ENCODE peak calls at places on chromosomes 13 and 19, in seven cellular contexts. F, J, L, B, I, G and N are unnamed samples.

GRCh38 chr13:67277581-67277980 is 47.4 kb upstream of the PCDH9 start:
- DNase-seq in F (no peak), J (no peak), L (no peak), B (no peak), I (no peak), G (no peak), N (no peak)

GRCh38 chr13:49366841-49367240 is 77.0 kb downstream of the CAB39L start:
- DNase-seq in F (peak), J (no peak), L (peak), B (no peak), I (no peak), G (no peak), N (no peak)

GRCh38 chr13:26964278-26965057 is 203.9 kb upstream of the GPR12 start:
- DNase-seq in F (no peak), J (no peak), L (peak), B (no peak), I (no peak), G (no peak), N (no peak)

GRCh38 chr13:91158015-91158390 is 189.5 kb upstream of the MIR17HG start:
- DNase-seq in F (no peak), J (no peak), L (no peak), B (no peak), I (no peak), G (no peak), N (no peak)

GRCh38 chr19:18610556-18611326 is 1.9 kb upstream of the TMEM59L start:
- DNase-seq in F (no peak), J (peak), L (no peak), B (no peak), I (no peak), G (no peak), N (no peak)

GRCh38 chr19:21851596-21852345 is 15.8 kb upstream of the ZNF43 start:
- DNase-seq in F (peak), J (peak), L (peak), B (peak), I (peak), G (peak), N (peak)

GRCh38 chr13:29830000-29830399 is 20.4 kb downstream of the UBL3 start:
- DNase-seq in F (no peak), J (no peak), L (no peak), B (no peak), I (no peak), G (no peak), N (no peak)

GRCh38 chr19:16325161-16325527 is 518 bp downstream of the KLF2 start:
- DNase-seq in F (no peak), J (no peak), L (no peak), B (no peak), I (no peak), G (no peak), N (no peak)

GRCh38 chr19:58395220-58395978 is at the start of gene RNF225:
- DNase-seq in F (no peak), J (peak), L (no peak), B (no peak), I (no peak), G (no peak), N (no peak)

GRCh38 chr13:82506805-82507404 is 1375.4 kb downstream of the SLITRK1 start:
- DNase-seq in F (no peak), J (no peak), L (no peak), B (no peak), I (no peak), G (no peak), N (no peak)

GRCh38 chr19:8085606-8086464 is 33.3 kb downstream of the CCL25 start:
- DNase-seq in F (no peak), J (no peak), L (no peak), B (no peak), I (no peak), G (no peak), N (no peak)

GRCh38 chr13:59950201-59950730 is 213.5 kb downstream of the DIAPH3 start:
- DNase-seq in F (no peak), J (no peak), L (no peak), B (no peak), I (no peak), G (no peak), N (no peak)

GRCh38 chr19:44602071-44602470 is 11.3 kb upstream of the IGSF23 start:
- DNase-seq in F (no peak), J (no peak), L (no peak), B (no peak), I (no peak), G (no peak), N (no peak)

GRCh38 chr13:38024431-38024830 is 154.9 kb upstream of the TRPC4 start:
- DNase-seq in F (no peak), J (no peak), L (no peak), B (no peak), I (no peak), G (no peak), N (no peak)

GRCh38 chr19:12163841-12164240 is 945 bp downstream of the ZNF136 start:
- DNase-seq in F (no peak), J (no peak), L (peak), B (no peak), I (no peak), G (no peak), N (peak)

GRCh38 chr13:28145049-28145448 is 6.7 kb downstream of the PAN3 start:
- DNase-seq in F (no peak), J (no peak), L (no peak), B (no peak), I (no peak), G (no peak), N (no peak)

GRCh38 chr19:52070496-52070895 is 21.9 kb upstream of the ZNF432 start:
- DNase-seq in F (no peak), J (no peak), L (peak), B (no peak), I (no peak), G (no peak), N (no peak)

GRCh38 chr13:42174344-42175162 is 97.4 kb upstream of the AKAP11 start:
- DNase-seq in F (peak), J (no peak), L (peak), B (no peak), I (no peak), G (no peak), N (no peak)

GRCh38 chr19:34436716-34437115 is 8.5 kb downstream of the UBA2 start:
- DNase-seq in F (no peak), J (no peak), L (peak), B (no peak), I (no peak), G (no peak), N (no peak)

GRCh38 chr19:30407310-30407709 is 35.1 kb downstream of the ZNF536 start:
- DNase-seq in F (no peak), J (no peak), L (no peak), B (no peak), I (no peak), G (no peak), N (no peak)

GRCh38 chr19:10206226-10206873 is 11.6 kb upstream of the DNMT1 start:
- DNase-seq in F (no peak), J (no peak), L (peak), B (peak), I (no peak), G (no peak), N (no peak)

GRCh38 chr13:72537400-72537780 is 190.0 kb downstream of the MZT1 start:
- DNase-seq in F (no peak), J (no peak), L (no peak), B (no peak), I (no peak), G (no peak), N (no peak)

GRCh38 chr19:47122359-47123335 is 8.0 kb upstream of the SAE1 start:
- DNase-seq in F (no peak), J (no peak), L (peak), B (no peak), I (no peak), G (no peak), N (no peak)

GRCh38 chr13:95237310-95237870 is 63.9 kb downstream of the ABCC4 start:
- DNase-seq in F (no peak), J (no peak), L (no peak), B (no peak), I (no peak), G (no peak), N (no peak)

GRCh38 chr19:17394891-17395415 is 957 bp upstream of the CCDC194 start:
- DNase-seq in F (no peak), J (no peak), L (no peak), B (peak), I (peak), G (no peak), N (no peak)

GRCh38 chr19:38265213-38265861 is 964 bp downstream of the SPINT2 start:
- DNase-seq in F (no peak), J (peak), L (no peak), B (no peak), I (no peak), G (no peak), N (no peak)

GRCh38 chr19:38262585-38263268 is 1.6 kb upstream of the SPINT2 start:
- DNase-seq in F (no peak), J (no peak), L (no peak), B (no peak), I (no peak), G (no peak), N (no peak)

GRCh38 chr19:38263696-38264485 is 482 bp upstream of the SPINT2 start:
- DNase-seq in F (no peak), J (peak), L (peak), B (peak), I (peak), G (no peak), N (no peak)

GRCh38 chr19:38266070-38266469 is 1.7 kb downstream of the SPINT2 start:
- DNase-seq in F (no peak), J (peak), L (no peak), B (no peak), I (no peak), G (no peak), N (no peak)

DNA sequence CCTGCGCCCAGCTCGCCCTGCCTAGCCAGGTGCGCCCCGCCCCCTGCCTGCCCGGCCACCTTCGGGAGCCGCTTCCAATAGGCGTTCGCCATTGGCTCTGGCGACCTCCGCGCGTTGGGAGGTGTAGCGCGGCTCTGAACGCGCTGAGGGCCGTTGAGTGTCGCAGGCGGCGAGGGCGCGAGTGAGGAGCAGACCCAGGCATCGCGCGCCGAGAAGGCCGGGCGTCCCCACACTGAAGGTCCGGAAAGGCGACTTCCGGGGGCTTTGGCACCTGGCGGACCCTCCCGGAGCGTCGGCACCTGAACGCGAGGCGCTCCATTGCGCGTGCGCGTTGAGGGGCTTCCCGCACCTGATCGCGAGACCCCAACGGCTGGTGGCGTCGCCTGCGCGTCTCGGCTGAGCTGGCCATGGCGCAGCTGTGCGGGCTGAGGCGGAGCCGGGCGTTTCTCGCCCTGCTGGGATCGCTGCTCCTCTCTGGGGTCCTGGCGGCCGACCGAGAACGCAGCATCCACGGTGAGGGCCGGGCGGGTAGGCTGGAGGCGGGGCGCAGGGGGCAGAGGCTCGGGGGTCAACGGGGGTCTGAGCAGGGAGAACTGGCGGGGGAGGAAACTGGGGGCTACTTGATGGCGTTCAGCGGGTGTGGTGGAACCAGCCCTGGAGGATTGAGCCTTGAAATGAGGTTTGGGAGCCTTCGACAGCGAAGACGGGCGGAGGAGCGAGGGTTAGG is at the start of gene SPINT2:
- DNase-seq in F (no peak), J (no peak), L (no peak), B (no peak), I (no peak), G (no peak), N (no peak)
- H3K4me3 ChIP-seq in F (peak), J (peak), L (peak), B (no peak), I (peak), G (peak), N (peak)

GRCh38 chr19:32945260-32945659 is 26.5 kb downstream of the CEP89 start:
- DNase-seq in F (no peak), J (no peak), L (no peak), B (no peak), I (no peak), G (no peak), N (no peak)
- H3K4me3 ChIP-seq in F (no peak), J (no peak), L (no peak), B (no peak), I (no peak), G (no peak), N (no peak)

DNA sequence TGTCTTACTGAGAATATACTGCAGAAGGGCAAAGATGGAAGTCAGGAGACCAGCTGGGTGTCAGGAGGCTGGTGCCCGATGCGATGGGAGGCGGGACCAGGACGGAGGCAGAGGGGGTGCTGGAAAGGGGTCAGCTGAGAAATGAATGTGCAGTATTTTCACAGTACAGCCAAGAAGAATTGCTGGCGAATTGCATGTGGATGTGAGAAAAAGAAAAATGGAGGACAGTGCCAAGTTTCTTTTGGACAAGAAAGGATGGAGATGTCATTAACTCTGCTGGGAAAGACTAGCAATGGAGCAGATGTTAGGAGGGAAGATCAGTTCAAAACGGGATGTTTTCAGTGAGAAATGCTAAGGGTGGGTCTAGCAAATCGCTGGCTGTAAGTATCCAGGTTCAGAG is 7.0 kb downstream of the CRYL1 start:
- DNase-seq in F (no peak), J (no peak), L (peak), B (peak), I (no peak), G (no peak), N (no peak)
- H3K4me3 ChIP-seq in F (no peak), J (no peak), L (no peak), B (no peak), I (no peak), G (no peak), N (no peak)

GRCh38 chr19:3010871-3011270 is 18.2 kb downstream of the TLE2 start:
- DNase-seq in F (no peak), J (no peak), L (no peak), B (no peak), I (no peak), G (no peak), N (no peak)

GRCh38 chr19:3006075-3006767 is 22.9 kb downstream of the TLE2 start:
- DNase-seq in F (no peak), J (no peak), L (no peak), B (no peak), I (no peak), G (no peak), N (no peak)

GRCh38 chr19:3008994-3009393 is 20.1 kb downstream of the TLE2 start:
- DNase-seq in F (no peak), J (no peak), L (no peak), B (no peak), I (no peak), G (no peak), N (no peak)

GRCh38 chr19:3005345-3005744 is 23.7 kb downstream of the TLE2 start:
- DNase-seq in F (no peak), J (no peak), L (no peak), B (no peak), I (no peak), G (no peak), N (no peak)

GRCh38 chr19:3007975-3008374 is 21.1 kb downstream of the TLE2 start:
- DNase-seq in F (no peak), J (no peak), L (no peak), B (no peak), I (no peak), G (no peak), N (no peak)
- H3K4me3 ChIP-seq in F (no peak), J (no peak), L (no peak), B (no peak), I (no peak), G (no peak), N (no peak)

DNA sequence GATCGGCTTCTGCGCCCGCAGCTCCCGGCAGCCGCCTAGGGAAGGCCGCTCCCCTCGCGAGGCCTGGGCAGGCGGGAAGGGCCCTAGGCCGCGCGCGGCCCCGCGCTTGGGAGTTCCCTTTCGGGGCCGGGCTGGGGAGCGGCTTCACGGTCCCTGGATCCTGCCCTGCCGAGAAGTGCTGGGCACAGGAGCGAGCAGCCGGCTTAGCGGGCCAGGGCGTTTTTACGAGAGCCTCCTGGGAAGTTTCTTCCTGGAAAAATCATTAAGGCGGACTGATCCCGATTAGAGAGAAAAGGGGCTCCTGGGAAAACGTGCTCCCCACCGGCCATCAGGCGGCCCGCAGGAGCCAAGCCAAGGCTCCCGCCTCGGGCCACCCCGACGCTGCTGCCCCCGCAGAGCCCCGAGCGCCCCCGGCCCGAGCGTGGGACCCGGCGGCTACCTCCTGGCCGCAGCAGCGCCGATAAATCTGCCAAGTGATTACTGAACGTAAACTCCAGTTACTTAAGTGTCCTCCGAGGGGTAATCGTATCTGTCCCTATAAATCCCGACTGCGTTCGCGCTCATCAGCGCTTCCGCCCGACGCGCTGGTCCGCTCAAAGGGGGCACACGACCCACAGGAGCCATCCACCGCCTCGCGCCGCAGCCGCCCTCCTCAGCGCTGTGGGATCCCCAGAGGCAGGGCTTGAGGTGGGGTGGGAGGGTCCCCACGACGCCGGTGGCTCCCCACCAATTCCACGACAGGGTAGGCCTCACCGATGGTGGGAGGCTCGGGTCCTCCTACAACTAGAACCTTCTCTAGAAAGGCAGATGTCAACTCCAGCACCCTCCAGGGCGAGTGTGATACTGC is 2.8 kb downstream of the ZIC5 start:
- DNase-seq in F (no peak), J (no peak), L (no peak), B (peak), I (no peak), G (no peak), N (no peak)
- H3K4me3 ChIP-seq in F (no peak), J (no peak), L (no peak), B (no peak), I (no peak), G (peak), N (peak)

GRCh38 chr19:53537126-53537522 is 821 bp upstream of the ZNF331 start:
- DNase-seq in F (no peak), J (no peak), L (no peak), B (no peak), I (no peak), G (no peak), N (no peak)
- H3K4me3 ChIP-seq in F (peak), J (peak), L (peak), B (no peak), I (peak), G (peak), N (peak)

DNA sequence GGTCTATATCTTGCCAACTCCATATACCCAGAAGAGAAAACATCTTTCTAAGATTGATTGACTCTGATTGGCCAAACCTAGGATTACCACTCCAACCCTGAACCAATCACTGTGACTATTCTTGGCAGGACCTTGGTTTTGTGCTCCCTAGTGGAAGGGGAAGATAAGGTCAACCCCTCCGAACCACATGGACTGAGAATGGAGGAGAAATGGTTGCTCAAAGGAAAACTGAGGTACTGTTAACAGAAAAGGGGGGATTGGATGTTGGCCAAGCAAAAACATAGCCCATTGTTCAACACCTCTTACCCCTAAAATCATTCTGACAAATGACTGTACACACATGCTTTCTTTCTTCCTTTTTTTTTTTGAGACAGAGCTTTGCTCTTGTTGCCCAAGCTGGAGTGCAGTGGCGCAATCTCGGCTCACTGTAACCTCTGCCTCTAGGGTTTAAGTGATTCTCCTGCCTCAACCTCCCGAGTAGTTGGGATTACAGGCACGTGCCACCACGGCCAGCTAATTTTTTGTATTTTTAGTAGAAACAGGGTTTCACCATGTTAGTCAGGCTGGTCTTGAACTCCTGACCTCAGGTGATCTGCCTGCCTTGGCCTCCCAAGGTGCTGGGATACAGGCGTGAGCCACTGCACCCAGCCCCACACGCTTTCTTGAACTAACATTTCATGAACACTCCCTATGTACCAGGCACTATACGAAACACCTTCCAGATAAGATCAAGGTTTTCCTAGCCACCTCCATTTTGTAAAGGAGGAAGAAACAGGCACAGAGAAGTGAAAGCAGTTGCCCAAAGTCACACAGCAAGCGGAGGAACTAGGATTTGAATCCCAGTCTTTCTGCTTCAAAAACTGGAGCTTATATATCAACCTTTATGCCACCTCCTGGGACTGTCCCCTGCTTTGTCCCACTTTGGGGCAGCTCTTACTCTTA is 6.5 kb downstream of the MEIOSIN start:
- DNase-seq in F (no peak), J (no peak), L (no peak), B (no peak), I (no peak), G (no peak), N (no peak)
- H3K4me3 ChIP-seq in F (no peak), J (no peak), L (no peak), B (no peak), I (no peak), G (no peak), N (no peak)

GRCh38 chr19:55472463-55472862 is 4.0 kb upstream of the ZNF628 start:
- DNase-seq in F (no peak), J (no peak), L (peak), B (no peak), I (no peak), G (no peak), N (no peak)

GRCh38 chr19:55473201-55473600 is 3.2 kb upstream of the ZNF628 start:
- DNase-seq in F (no peak), J (no peak), L (no peak), B (no peak), I (no peak), G (no peak), N (no peak)

GRCh38 chr19:55473613-55474012 is 2.8 kb upstream of the ZNF628 start:
- DNase-seq in F (no peak), J (no peak), L (no peak), B (no peak), I (no peak), G (no peak), N (no peak)

GRCh38 chr19:55476100-55476775 is at the start of gene ZNF628:
- DNase-seq in F (peak), J (peak), L (peak), B (peak), I (peak), G (peak), N (peak)

GRCh38 chr19:55474269-55475265 is 1.9 kb upstream of the ZNF628 start:
- DNase-seq in F (no peak), J (peak), L (no peak), B (no peak), I (no peak), G (no peak), N (peak)
- H3K4me3 ChIP-seq in F (no peak), J (no peak), L (no peak), B (no peak), I (no peak), G (no peak), N (no peak)